ENCODE peak calls at places on chromosome X, in nine cellular contexts. I is tibial artery, L is sigmoid colon, W is psoas muscle, R is uterus, D is tibial nerve, B is left lung, M is esophagus muscularis mucosa, G is hepatocyte. Q is an unnamed sample.
A peak's percentile ranks its signal among the peaks of the same experiment; 100 is the strongest.

GRCh38 chrX:152901816-152902501 is 4.1 kb downstream of the ZNF185 start:
- DNase-seq in I (no peak), L (no peak), W (no peak), R (no peak), D (no peak), B (no peak), M (no peak), G (no peak), Q (no peak)

GRCh38 chrX:13750204-13750603 is 15.7 kb downstream of the OFD1 start:
- DNase-seq in I (no peak), L (no peak), W (no peak), R (no peak), D (no peak), B (no peak), M (no peak), G (peak; percentile 38), Q (no peak)

GRCh38 chrX:102712967-102713677 is 874 bp downstream of the GPRASP2 start:
- DNase-seq in I (peak; percentile 52), L (peak; percentile 88), W (peak; percentile 36), R (peak; percentile 68), D (peak; percentile 34), B (no peak), M (no peak), G (peak; percentile 72), Q (no peak)

GRCh38 chrX:12210196-12210815 is 72.0 kb downstream of the FRMPD4 start:
- DNase-seq in I (peak; percentile 22), L (peak; percentile 87), W (peak; percentile 13), R (peak; percentile 62), D (peak; percentile 12), B (no peak), M (no peak), G (no peak), Q (no peak)

GRCh38 chrX:29824176-29824906 is 391.0 kb upstream of the MAGEB2 start:
- DNase-seq in I (no peak), L (no peak), W (no peak), R (no peak), D (no peak), B (no peak), M (no peak), G (no peak), Q (no peak)

GRCh38 chrX:153312842-153313241 is 8.7 kb downstream of the PNMA6F start:
- DNase-seq in I (no peak), L (no peak), W (no peak), R (no peak), D (no peak), B (no peak), M (no peak), G (no peak), Q (no peak)

GRCh38 chrX:39396358-39396995 is 595.2 kb downstream of the MID1IP1 start:
- DNase-seq in I (no peak), L (no peak), W (no peak), R (no peak), D (no peak), B (no peak), M (no peak), G (no peak), Q (no peak)

GRCh38 chrX:64192673-64193072 is 12.8 kb downstream of the AMER1 start:
- DNase-seq in I (no peak), L (no peak), W (no peak), R (no peak), D (no peak), B (no peak), M (no peak), G (no peak), Q (no peak)

GRCh38 chrX:17922303-17922702 is 61.2 kb upstream of the RAI2 start:
- DNase-seq in I (no peak), L (no peak), W (no peak), R (no peak), D (no peak), B (no peak), M (no peak), G (no peak), Q (no peak)

GRCh38 chrX:118423558-118423957 is 72.1 kb upstream of the DOCK11 start:
- DNase-seq in I (no peak), L (no peak), W (no peak), R (no peak), D (no peak), B (no peak), M (no peak), G (no peak), Q (no peak)

GRCh38 chrX:118420462-118420861 is 74.6 kb downstream of the WDR44 start:
- DNase-seq in I (no peak), L (no peak), W (no peak), R (no peak), D (no peak), B (no peak), M (no peak), G (peak; percentile 28), Q (no peak)

GRCh38 chrX:118418811-118419251 is 72.9 kb downstream of the WDR44 start:
- DNase-seq in I (no peak), L (no peak), W (no peak), R (no peak), D (no peak), B (no peak), M (no peak), G (no peak), Q (no peak)
- H3K4me3 ChIP-seq in I (no peak overlapping the region), L (no peak overlapping the region), W (no peak overlapping the region), R (no peak overlapping the region), D (no peak overlapping the region), B (no peak overlapping the region), M (no peak overlapping the region), G (no peak overlapping the region), Q (no peak overlapping the region)

GRCh38 chrX:7205037-7205577 is 57.2 kb upstream of the PUDP start:
- DNase-seq in I (no peak), L (no peak), W (no peak), R (no peak), D (no peak), B (no peak), M (no peak), G (no peak), Q (no peak)

GRCh38 chrX:7201481-7201880 is 53.5 kb upstream of the PUDP start:
- DNase-seq in I (no peak), L (no peak), W (no peak), R (no peak), D (no peak), B (no peak), M (no peak), G (no peak), Q (no peak)

GRCh38 chrX:7198499-7198898 is 50.5 kb upstream of the PUDP start:
- DNase-seq in I (no peak), L (no peak), W (no peak), R (no peak), D (no peak), B (no peak), M (no peak), G (no peak), Q (no peak)

GRCh38 chrX:7204619-7205018 is 56.7 kb upstream of the PUDP start:
- DNase-seq in I (no peak), L (no peak), W (no peak), R (no peak), D (no peak), B (no peak), M (no peak), G (no peak), Q (no peak)

GRCh38 chrX:7202206-7202605 is 54.3 kb upstream of the PUDP start:
- DNase-seq in I (no peak), L (no peak), W (no peak), R (no peak), D (no peak), B (no peak), M (no peak), G (no peak), Q (no peak)
- H3K4me1 ChIP-seq in I (no peaks in the 10 kb centered on the region), L (no peaks in the 10 kb centered on the region), W (no peaks in the 10 kb centered on the region), R (no peaks in the 10 kb centered on the region), D (no peaks in the 10 kb centered on the region), B (no peaks in the 10 kb centered on the region), M (no peaks in the 10 kb centered on the region), G (no peaks in the 10 kb centered on the region), Q (no peaks in the 10 kb centered on the region)

GRCh38 chrX:110280954-110281353 is 36.9 kb downstream of the AMMECR1 start:
- DNase-seq in I (no peak), L (no peak), W (no peak), R (no peak), D (no peak), B (no peak), M (no peak), G (no peak), Q (no peak)

GRCh38 chrX:110282922-110283321 is 35.0 kb downstream of the AMMECR1 start:
- DNase-seq in I (no peak), L (no peak), W (no peak), R (no peak), D (no peak), B (no peak), M (no peak), G (no peak), Q (no peak)

GRCh38 chrX:110276778-110277177 is 41.1 kb downstream of the AMMECR1 start:
- DNase-seq in I (no peak), L (no peak), W (no peak), R (no peak), D (no peak), B (no peak), M (no peak), G (no peak), Q (no peak)

GRCh38 chrX:110281377-110281776 is 36.5 kb downstream of the AMMECR1 start:
- DNase-seq in I (no peak), L (no peak), W (no peak), R (no peak), D (no peak), B (no peak), M (no peak), G (no peak), Q (no peak)

DNA sequence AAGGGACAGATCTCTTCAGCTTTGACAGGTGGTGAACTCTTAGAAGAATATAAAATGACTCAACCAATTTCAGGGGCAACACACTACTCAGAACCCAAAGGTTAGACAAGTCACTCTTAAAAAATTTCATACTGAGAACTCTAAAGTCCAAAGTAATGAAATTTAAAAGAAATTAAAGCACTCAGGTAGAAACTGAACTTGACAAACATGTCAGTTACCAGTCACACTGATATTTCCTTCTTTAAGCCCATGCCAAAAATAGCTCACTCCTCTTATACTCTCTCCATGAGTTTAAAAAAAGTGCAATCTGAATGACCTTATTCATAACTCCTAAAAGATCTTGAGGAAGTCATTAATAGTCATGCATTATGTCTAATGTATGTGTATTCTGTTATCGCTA is 40.3 kb downstream of the AMMECR1 start:
- DNase-seq in I (no peak), L (no peak), W (no peak), R (no peak), D (no peak), B (no peak), M (no peak), G (no peak), Q (no peak)
- H3K27ac ChIP-seq in I (no peak overlapping the region), L (no peak overlapping the region), W (no peak overlapping the region), R (no peak overlapping the region), D (no peak overlapping the region), B (no peak overlapping the region), M (no peak overlapping the region), G (no peak overlapping the region), Q (no peak overlapping the region)

GRCh38 chrX:110268875-110269274 is 49.0 kb downstream of the AMMECR1 start:
- DNase-seq in I (no peak), L (no peak), W (no peak), R (no peak), D (no peak), B (no peak), M (no peak), G (no peak), Q (no peak)

GRCh38 chrX:110268395-110268794 is 49.5 kb downstream of the AMMECR1 start:
- DNase-seq in I (no peak), L (no peak), W (no peak), R (no peak), D (no peak), B (no peak), M (no peak), G (no peak), Q (no peak)

GRCh38 chrX:110265624-110266023 is 52.3 kb downstream of the AMMECR1 start:
- DNase-seq in I (no peak), L (no peak), W (no peak), R (no peak), D (no peak), B (no peak), M (no peak), G (no peak), Q (no peak)

GRCh38 chrX:110267874-110268273 is 50.0 kb downstream of the AMMECR1 start:
- DNase-seq in I (no peak), L (no peak), W (no peak), R (no peak), D (no peak), B (no peak), M (no peak), G (no peak), Q (no peak)
- H3K4me3 ChIP-seq in I (no peak overlapping the region), L (no peak overlapping the region), W (no peak overlapping the region), R (no peak overlapping the region), D (no peak overlapping the region), B (no peak overlapping the region), M (no peak overlapping the region), G (no peak overlapping the region), Q (no peak overlapping the region)